ENCODE peak calls at places on chromosome 3, in four cellular contexts. F is GM12865; I is AG04450; Y is CD4-positive, alpha-beta T cell. V is an unnamed sample.
A peak's percentile ranks its signal among the peaks of the same experiment; 100 is the strongest.

GRCh38 chr3:39990532-39990931 is 181.1 kb downstream of the MYRIP start:
- DNase-seq in F (peak; percentile 60), I (no peak), Y (no peak), V (peak; percentile 47)

GRCh38 chr3:5004319-5005152 is 25.3 kb downstream of the BHLHE40 start:
- DNase-seq in F (no peak), I (no peak), Y (no peak), V (no peak)

GRCh38 chr3:86563358-86563970 is 427.5 kb downstream of the VGLL3 start:
- DNase-seq in F (peak; percentile 41), I (peak; percentile 0), Y (no peak), V (peak; percentile 25)

GRCh38 chr3:170679190-170679589 is 93.3 kb upstream of the SLC7A14 start:
- DNase-seq in F (no peak), I (no peak), Y (no peak), V (no peak)

GRCh38 chr3:147356909-147357733 is 49.2 kb downstream of the ZIC4 start:
- DNase-seq in F (no peak), I (no peak), Y (no peak), V (no peak)

GRCh38 chr3:133535971-133536634 is 37.4 kb upstream of the CDV3 start:
- DNase-seq in F (no peak), I (peak; percentile 88), Y (no peak), V (no peak)

GRCh38 chr3:74613060-74613459 is 1.4 kb downstream of the CNTN3 start:
- DNase-seq in F (no peak), I (no peak), Y (no peak), V (no peak)

GRCh38 chr3:179438836-179439235 is 12.4 kb downstream of the GNB4 start:
- DNase-seq in F (peak; percentile 82), I (no peak), Y (no peak), V (no peak)

GRCh38 chr3:43867673-43868072 is 176.9 kb downstream of the ABHD5 start:
- DNase-seq in F (no peak), I (peak; percentile 33), Y (no peak), V (no peak)

GRCh38 chr3:111012388-111013248 is 59.0 kb upstream of the NECTIN3 start:
- DNase-seq in F (no peak), I (no peak), Y (no peak), V (no peak)

GRCh38 chr3:189148090-189148507 is 23.7 kb upstream of the TPRG1 start:
- DNase-seq in F (peak; percentile 62), I (peak; percentile 27), Y (peak; percentile 62), V (peak; percentile 49)

GRCh38 chr3:175737646-175738572 is 878.8 kb downstream of the NAALADL2 start:
- DNase-seq in F (no peak), I (no peak), Y (no peak), V (no peak)

GRCh38 chr3:184808021-184808420 is 3.9 kb upstream of the VPS8 start:
- DNase-seq in F (no peak), I (no peak), Y (no peak), V (no peak)

GRCh38 chr3:62911531-62911930 is 36.3 kb upstream of the CADPS start:
- DNase-seq in F (no peak), I (no peak), Y (no peak), V (no peak)

GRCh38 chr3:64129581-64129980 is 95.7 kb downstream of the PRICKLE2 start:
- DNase-seq in F (no peak), I (no peak), Y (no peak), V (no peak)

GRCh38 chr3:2706836-2707210 is 403.4 kb downstream of the IL5RA start:
- DNase-seq in F (no peak), I (no peak), Y (no peak), V (no peak)

GRCh38 chr3:174125267-174125844 is 727.8 kb downstream of the NLGN1 start:
- DNase-seq in F (no peak), I (peak; percentile 15), Y (no peak), V (peak; percentile 4)

GRCh38 chr3:43582876-43583275 is 38.9 kb downstream of the ANO10 start:
- DNase-seq in F (no peak), I (no peak), Y (no peak), V (no peak)

GRCh38 chr3:69869643-69870042 is 129.9 kb upstream of the SAMMSON start:
- DNase-seq in F (no peak), I (peak; percentile 92), Y (no peak), V (no peak)

GRCh38 chr3:38632989-38633388 is 16.5 kb downstream of the SCN5A start:
- DNase-seq in F (no peak), I (no peak), Y (no peak), V (no peak)

GRCh38 chr3:191356586-191357439 is 26.5 kb upstream of the UTS2B start:
- DNase-seq in F (no peak), I (no peak), Y (no peak), V (no peak)

GRCh38 chr3:174863488-174863887 is 4.4 kb downstream of the NAALADL2 start:
- DNase-seq in F (no peak), I (no peak), Y (no peak), V (no peak)

GRCh38 chr3:150170843-150171513 is 200.3 kb upstream of the PFN2 start:
- DNase-seq in F (no peak), I (peak; percentile 21), Y (no peak), V (no peak)

GRCh38 chr3:156151824-156152428 is 31.5 kb downstream of the KCNAB1 start:
- DNase-seq in F (peak; percentile 77), I (peak; percentile 16), Y (peak; percentile 37), V (peak; percentile 35)

GRCh38 chr3:66498718-66499611 is 1.9 kb downstream of the LRIG1 start:
- DNase-seq in F (no peak), I (no peak), Y (no peak), V (no peak)

GRCh38 chr3:8555705-8556314 is 54.2 kb downstream of the LMCD1 start:
- DNase-seq in F (no peak), I (no peak), Y (no peak), V (no peak)

GRCh38 chr3:121894191-121894990 is at the start of gene SLC15A2:
- DNase-seq in F (no peak), I (no peak), Y (no peak), V (no peak)

GRCh38 chr3:181210275-181210674 is 220.7 kb upstream of the DNAJC19 start:
- DNase-seq in F (peak; percentile 17), I (no peak), Y (no peak), V (no peak)

GRCh38 chr3:37456270-37456708 is 281.9 kb upstream of the LRRFIP2 start:
- DNase-seq in F (no peak), I (no peak), Y (no peak), V (no peak)

GRCh38 chr3:196440041-196440537 is 7.9 kb upstream of the UBXN7 start:
- DNase-seq in F (peak; percentile 78), I (peak; percentile 39), Y (no peak), V (no peak)

GRCh38 chr3:8519156-8519555 is 17.5 kb downstream of the LMCD1 start:
- DNase-seq in F (no peak), I (peak; percentile 76), Y (no peak), V (no peak)

GRCh38 chr3:21310176-21310575 is 440.8 kb downstream of the ZNF385D start:
- DNase-seq in F (no peak), I (no peak), Y (no peak), V (no peak)

GRCh38 chr3:177804646-177805045 is 607.4 kb upstream of the TBL1XR1 start:
- DNase-seq in F (no peak), I (no peak), Y (no peak), V (no peak)

DNA sequence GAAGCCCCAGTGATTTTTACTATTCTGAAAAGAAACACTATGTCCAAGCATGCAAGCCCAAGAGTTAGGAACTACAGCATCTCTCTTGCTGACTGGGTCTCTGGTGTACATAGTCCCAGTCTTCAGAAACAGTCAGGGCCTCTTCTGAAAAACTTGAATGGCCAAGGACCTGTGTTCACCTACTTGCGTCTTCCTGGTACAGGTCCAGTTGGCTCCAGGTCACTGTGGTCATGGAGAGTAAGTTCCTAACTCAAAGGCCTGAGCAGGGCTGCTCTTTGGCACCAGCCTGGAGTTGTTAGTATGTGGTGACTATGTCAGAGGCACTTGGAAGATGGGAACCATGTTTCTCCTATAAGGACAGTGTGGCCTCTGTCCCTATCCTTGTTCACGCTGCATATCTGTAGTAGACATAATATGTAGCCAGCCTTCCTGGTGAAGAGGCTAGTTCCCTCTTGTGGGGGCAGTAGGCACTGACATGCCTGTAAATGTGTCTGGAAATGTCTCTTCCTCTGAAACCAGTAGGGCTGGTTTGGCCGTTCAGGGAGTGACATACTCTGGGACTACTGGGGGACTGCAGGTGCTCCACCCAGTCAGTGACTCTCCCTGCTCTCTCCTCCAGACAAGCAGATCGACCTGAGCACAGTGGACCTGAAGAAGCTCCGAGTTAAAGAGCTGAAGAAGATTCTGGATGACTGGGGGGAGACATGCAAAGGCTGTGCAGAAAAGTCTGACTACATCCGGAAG is 2.6 kb upstream of the RBM15B start:
- DNase-seq in F (peak; percentile 30), I (no peak), Y (no peak), V (no peak)
- TF ChIP-seq CTCF in F (no peak), I (peak; percentile 37), Y (no peak), V (no peak)

GRCh38 chr3:9820944-9821343 is 10.9 kb downstream of the TTLL3 start:
- DNase-seq in F (no peak), I (no peak), Y (no peak), V (no peak)
- TF ChIP-seq CTCF in F (no peak), I (peak; percentile 52), Y (no peak), V (no peak)

GRCh38 chr3:123198352-123198751 is 3.4 kb upstream of the SEC22A start:
- DNase-seq in F (no peak), I (no peak), Y (no peak), V (no peak)

GRCh38 chr3:123201223-123201556 is 553 bp upstream of the SEC22A start:
- DNase-seq in F (no peak), I (no peak), Y (no peak), V (no peak)

GRCh38 chr3:123201557-123202427 is at the start of gene SEC22A:
- DNase-seq in F (peak; percentile 98), I (peak; percentile 71), Y (peak; percentile 89), V (peak; percentile 92)

DNA sequence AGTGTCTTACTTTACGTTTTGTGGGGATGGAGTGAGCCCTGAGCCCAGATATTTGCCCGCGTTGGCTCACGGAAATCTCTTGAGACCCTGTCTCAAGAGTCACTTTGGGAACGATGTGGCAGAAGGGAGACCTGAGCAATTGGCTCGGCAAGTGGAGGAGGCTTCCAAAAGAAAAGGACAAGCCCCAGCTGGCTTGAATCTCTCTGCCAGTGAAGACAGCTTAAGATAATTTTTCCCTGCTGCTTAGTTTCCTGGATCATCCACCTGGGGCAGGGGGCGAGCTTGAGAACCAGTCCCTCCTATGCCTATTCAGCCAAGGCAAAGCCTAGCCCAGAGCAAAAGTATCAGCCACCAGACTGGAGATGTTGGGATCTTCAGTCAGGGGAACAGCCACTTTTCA is 708 bp downstream of the SEC22A start:
- DNase-seq in F (no peak), I (no peak), Y (no peak), V (no peak)
- TF ChIP-seq CTCF in F (no peak), I (no peak), Y (no peak), V (no peak)

DNA sequence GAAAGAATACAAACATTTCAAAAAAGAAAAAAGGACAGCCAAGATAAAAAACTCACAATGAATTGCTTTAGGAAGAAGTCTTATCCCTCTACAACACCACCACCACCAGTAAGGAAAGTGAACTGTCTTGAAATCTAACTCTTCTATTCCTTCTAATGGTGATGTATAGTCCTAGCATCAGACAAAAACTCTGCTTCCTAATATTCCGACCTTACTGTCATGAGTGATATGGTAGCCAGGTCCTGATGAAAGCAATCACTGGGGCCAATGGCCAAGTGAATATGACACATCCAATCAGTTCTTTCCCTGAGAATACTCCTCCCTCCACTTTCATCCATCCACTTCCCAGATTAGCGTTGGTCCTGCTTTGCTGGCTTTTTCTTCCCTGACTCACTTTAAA is 14.8 kb downstream of the GK5 start:
- DNase-seq in F (no peak), I (no peak), Y (no peak), V (no peak)
- TF ChIP-seq CTCF in F (no peak), I (no peak), Y (no peak), V (no peak)